ENCODE peak calls at places on chromosome 5, in nine cellular contexts. F, I, S, Q, N, E, T, C and Z are unnamed samples.

GRCh38 chr5:117357886-117358285 is 783.3 kb upstream of the SEMA6A start:
- DNase-seq in N (no peak), S (no peak), C (no peak), T (no peak), I (no peak), F (no peak), E (no peak), Q (no peak), Z (no peak)

GRCh38 chr5:139648205-139649081 is at the start of gene CXXC5:
- DNase-seq in Q (no peak), F (peak), I (peak), T (peak), C (peak), N (no peak), E (no peak), S (peak), Z (peak)

GRCh38 chr5:9898319-9898718 is 268.2 kb upstream of the TAS2R1 start:
- DNase-seq in F (no peak), Q (no peak), N (no peak), C (no peak), I (no peak), S (peak), E (peak), T (no peak), Z (no peak)

GRCh38 chr5:73030995-73031394 is 75.2 kb downstream of the FCHO2 start:
- DNase-seq in C (no peak), S (peak), N (no peak), Q (no peak), E (peak), F (no peak), I (no peak), T (no peak), Z (no peak)

GRCh38 chr5:19771174-19771835 is 216.7 kb downstream of the CDH18 start:
- DNase-seq in F (no peak), C (no peak), T (no peak), S (peak), I (no peak), E (no peak), N (no peak), Q (no peak), Z (no peak)

GRCh38 chr5:142046191-142046590 is 33.4 kb upstream of the GNPDA1 start:
- DNase-seq in S (no peak), C (no peak), T (no peak), N (no peak), E (no peak), I (no peak), F (no peak), Q (peak), Z (no peak)

GRCh38 chr5:18968966-18969365 is 1019.0 kb downstream of the CDH18 start:
- DNase-seq in T (no peak), Q (no peak), N (no peak), F (no peak), I (no peak), C (no peak), E (no peak), S (no peak), Z (no peak)

GRCh38 chr5:149667084-149667826 is 62.9 kb upstream of the PPARGC1B start:
- DNase-seq in N (no peak), I (no peak), S (peak), C (no peak), T (no peak), Q (no peak), F (no peak), E (peak), Z (no peak)

GRCh38 chr5:123874600-123875201 is 362.7 kb downstream of the CSNK1G3 start:
- DNase-seq in N (no peak), Q (no peak), E (no peak), T (no peak), I (no peak), S (peak), F (no peak), C (no peak), Z (no peak)

GRCh38 chr5:135040331-135041144 is 6.5 kb upstream of the PITX1 start:
- DNase-seq in I (no peak), T (no peak), F (no peak), S (peak), N (no peak), C (peak), E (no peak), Q (no peak), Z (no peak)

GRCh38 chr5:62127098-62127736 is 178.8 kb upstream of the KIF2A start:
- DNase-seq in Q (no peak), I (no peak), S (no peak), T (no peak), F (no peak), N (no peak), C (no peak), E (no peak), Z (no peak)

GRCh38 chr5:155935723-155936122 is 391.2 kb upstream of the SGCD start:
- DNase-seq in I (no peak), E (no peak), T (no peak), S (no peak), C (peak), F (no peak), Q (no peak), N (no peak), Z (peak)

GRCh38 chr5:140553657-140554056 is 3.6 kb downstream of the SRA1 start:
- DNase-seq in N (no peak), I (no peak), E (no peak), S (no peak), Q (no peak), T (no peak), C (no peak), F (no peak), Z (no peak)

GRCh38 chr5:101160002-101160401 is 256.9 kb upstream of the ST8SIA4 start:
- DNase-seq in T (no peak), I (no peak), E (no peak), S (no peak), F (no peak), N (no peak), C (no peak), Q (no peak), Z (no peak)

GRCh38 chr5:76874088-76874581 is 24.3 kb downstream of the S100Z start:
- DNase-seq in N (no peak), S (no peak), C (no peak), E (no peak), F (no peak), I (no peak), T (no peak), Q (no peak), Z (no peak)

GRCh38 chr5:79578876-79579275 is 33.4 kb upstream of the TENT2 start:
- DNase-seq in C (no peak), S (no peak), Q (no peak), I (no peak), F (no peak), N (no peak), T (no peak), E (no peak), Z (no peak)

GRCh38 chr5:168889039-168889438 is 309.9 kb upstream of the PANK3 start:
- DNase-seq in Q (no peak), F (no peak), E (no peak), C (no peak), S (no peak), I (no peak), N (no peak), T (no peak), Z (no peak)

GRCh38 chr5:180594311-180595045 is 3.2 kb upstream of the SCGB3A1 start:
- DNase-seq in F (peak), T (no peak), C (peak), I (no peak), N (no peak), S (no peak), E (no peak), Q (no peak), Z (no peak)

GRCh38 chr5:7398596-7399260 is 2.8 kb downstream of the ADCY2 start:
- DNase-seq in F (no peak), N (no peak), I (no peak), Q (no peak), T (no peak), C (no peak), E (no peak), S (no peak), Z (no peak)

GRCh38 chr5:167570431-167570830 is 721.0 kb upstream of the WWC1 start:
- DNase-seq in S (peak), F (no peak), I (no peak), E (no peak), N (no peak), T (no peak), C (no peak), Q (no peak), Z (no peak)

GRCh38 chr5:39013938-39014337 is 60.3 kb downstream of the RICTOR start:
- DNase-seq in Q (no peak), T (no peak), S (no peak), N (no peak), E (no peak), F (no peak), C (no peak), I (no peak), Z (no peak)

GRCh38 chr5:143131983-143132382 is 271.5 kb downstream of the NR3C1 start:
- DNase-seq in Q (no peak), S (no peak), T (no peak), I (no peak), N (no peak), F (no peak), E (no peak), C (no peak), Z (no peak)

DNA sequence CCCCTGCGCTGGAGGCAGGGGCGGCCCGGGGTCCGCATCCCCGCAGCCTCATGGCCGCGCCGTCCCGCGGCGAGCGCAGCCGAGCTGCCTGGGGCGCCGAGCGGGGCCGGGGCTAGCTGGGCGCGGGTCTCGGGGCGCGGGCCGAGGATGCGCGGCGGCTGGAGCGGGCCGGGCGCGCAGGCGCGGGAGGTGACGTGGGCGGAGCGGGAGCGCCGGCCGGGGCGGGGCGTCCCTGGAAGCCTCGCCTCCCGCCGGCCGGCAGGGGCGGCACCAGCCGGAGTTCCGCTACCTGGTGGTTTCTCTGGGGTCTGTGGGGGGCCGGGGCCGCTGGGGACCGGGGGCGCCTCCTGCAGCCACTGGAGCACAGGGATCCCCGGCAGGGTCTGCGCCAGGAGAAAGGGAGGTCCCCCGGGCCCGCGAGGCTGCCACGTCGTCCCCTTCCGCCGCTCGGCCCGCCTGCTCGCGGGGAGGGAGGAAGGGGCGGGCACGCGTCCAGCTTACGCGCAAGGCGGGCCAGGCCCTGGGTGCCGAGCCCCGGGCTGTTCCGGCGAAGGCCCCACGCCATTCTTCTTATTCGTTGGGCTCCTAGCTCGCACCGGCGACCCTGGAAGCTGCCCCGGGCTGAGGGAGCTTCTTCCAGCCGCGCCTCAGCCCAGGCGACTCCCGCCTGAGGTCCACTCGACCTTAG is at the start of gene LPCAT1:
- DNase-seq in I (peak), F (peak), S (peak), E (no peak), C (peak), Q (peak), T (peak), N (no peak), Z (peak)
- TF ChIP-seq POLR2AphosphoS5 in I (no peak), F (peak), S (peak), E (peak), C (peak), Q (no peak), T (peak), N (no peak), Z (peak)

GRCh38 chr5:103523319-103523718 is 39.3 kb downstream of the NUDT12 start:
- DNase-seq in C (no peak), I (no peak), E (no peak), F (no peak), S (no peak), Q (no peak), T (no peak), N (no peak), Z (no peak)
- TF ChIP-seq POLR2AphosphoS5 in C (no peak), I (no peak), E (no peak), F (no peak), S (no peak), Q (no peak), T (no peak), N (no peak), Z (no peak)

GRCh38 chr5:63774939-63775338 is 187.3 kb downstream of the HTR1A start:
- DNase-seq in I (no peak), E (no peak), Q (no peak), S (no peak), C (no peak), T (no peak), N (no peak), F (no peak), Z (no peak)
- TF ChIP-seq POLR2AphosphoS5 in I (no peak), E (no peak), Q (no peak), S (no peak), C (no peak), T (no peak), N (no peak), F (no peak), Z (no peak)

GRCh38 chr5:111512406-111513174 is at the start of gene STARD4:
- DNase-seq in N (peak), T (peak), I (peak), Q (peak), E (peak), C (peak), S (peak), F (peak), Z (peak)
- TF ChIP-seq POLR2AphosphoS5 in N (peak), T (peak), I (peak), Q (peak), E (peak), C (peak), S (peak), F (peak), Z (peak)

GRCh38 chr5:107215581-107215980 is 455.2 kb downstream of the EFNA5 start:
- DNase-seq in T (no peak), S (no peak), E (no peak), F (no peak), C (no peak), N (no peak), Q (no peak), I (no peak), Z (no peak)

GRCh38 chr5:107219993-107220392 is 450.7 kb downstream of the EFNA5 start:
- DNase-seq in C (no peak), F (no peak), T (no peak), Q (no peak), S (no peak), E (no peak), N (no peak), I (no peak), Z (no peak)

GRCh38 chr5:107216587-107216986 is 454.1 kb downstream of the EFNA5 start:
- DNase-seq in E (no peak), Q (no peak), N (no peak), T (no peak), I (no peak), S (no peak), C (no peak), F (no peak), Z (no peak)

GRCh38 chr5:107218457-107219193 is 452.1 kb downstream of the EFNA5 start:
- DNase-seq in N (no peak), S (no peak), F (no peak), I (no peak), C (no peak), E (no peak), Q (no peak), T (no peak), Z (no peak)

DNA sequence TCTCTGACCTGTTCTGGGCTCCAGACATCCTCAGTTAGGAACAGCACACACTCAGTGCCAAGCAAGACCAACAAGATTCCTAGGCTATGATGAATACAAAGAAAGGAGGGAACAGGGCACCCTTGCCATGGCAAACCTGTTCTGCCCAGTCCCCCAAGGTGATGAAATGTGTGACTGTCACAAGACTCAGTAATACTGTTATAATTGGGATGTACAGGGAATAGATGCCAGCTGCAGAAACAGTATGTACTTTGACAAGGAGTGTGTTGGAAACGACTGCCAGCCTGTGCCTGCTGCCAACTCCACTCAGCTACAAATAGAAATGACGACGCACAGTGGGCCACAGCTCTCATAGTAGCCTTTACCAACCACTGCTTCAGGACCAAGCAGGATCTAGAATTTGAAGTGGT is 453.0 kb downstream of the EFNA5 start:
- DNase-seq in C (no peak), Q (no peak), T (no peak), S (no peak), E (peak), N (no peak), F (peak), I (peak), Z (no peak)
- TF ChIP-seq POLR2AphosphoS5 in C (peak), Q (peak), T (no peak), S (no peak), E (no peak), N (no peak), F (peak), I (no peak), Z (no peak)